ENCODE peak calls at places on chromosomes 13 and 19, in eight cellular contexts. L is heart left ventricle, A is PC-9, E is testis, Y is left ventricle myocardium inferior, W is AG04450, V is fibroblast of pulmonary artery, K is epithelial cell of proximal tubule. O is an unnamed sample.

GRCh38 chr19:19597809-19598306 is 20.6 kb downstream of the PBX4 start:
- DNase-seq in L (no peak), V (no peak), W (no peak), A (no peak), Y (no peak), E (no peak), K (no peak), O (no peak)

GRCh38 chr13:45909724-45910123 is 58.2 kb upstream of the SIAH3 start:
- DNase-seq in K (no peak), L (no peak), Y (no peak), E (no peak), W (no peak), V (no peak), A (no peak), O (no peak)

GRCh38 chr13:47508518-47509228 is 492.4 kb downstream of the SUCLA2 start:
- DNase-seq in W (no peak), V (no peak), A (no peak), Y (no peak), L (no peak), E (no peak), K (no peak), O (no peak)

GRCh38 chr13:113814435-113814821 is 49.4 kb downstream of the GAS6 start:
- DNase-seq in Y (no peak), L (no peak), W (no peak), A (peak), E (no peak), V (peak), K (no peak), O (no peak)

GRCh38 chr19:16920816-16921529 is 32.2 kb downstream of the F2RL3 start:
- DNase-seq in Y (no peak), E (no peak), A (peak), V (peak), W (peak), K (no peak), L (no peak), O (no peak)

GRCh38 chr13:106911602-106912001 is 343.7 kb upstream of the ARGLU1 start:
- DNase-seq in E (no peak), V (peak), W (no peak), Y (no peak), L (no peak), A (peak), K (no peak), O (no peak)

GRCh38 chr19:32691952-32692726 is 518 bp downstream of the NUDT19 start:
- DNase-seq in W (no peak), A (peak), L (peak), V (peak), E (peak), Y (peak), K (no peak), O (no peak)

GRCh38 chr19:47663435-47663910 is 49.7 kb upstream of the EHD2 start:
- DNase-seq in Y (no peak), K (peak), W (peak), E (no peak), L (no peak), A (peak), V (peak), O (peak)

GRCh38 chr19:14835011-14835410 is at the start of the genes OR7A5 and OR7C1:
- DNase-seq in Y (no peak), V (no peak), A (peak), W (no peak), K (no peak), E (no peak), L (no peak), O (no peak)

GRCh38 chr19:33721735-33722297 is 74.9 kb upstream of the KCTD15 start:
- DNase-seq in V (no peak), W (no peak), L (no peak), E (no peak), Y (no peak), K (no peak), A (no peak), O (no peak)

GRCh38 chr19:16673226-16673625 is 12.3 kb downstream of the TMEM38A start:
- DNase-seq in K (no peak), V (no peak), L (no peak), A (no peak), E (peak), Y (no peak), W (no peak), O (no peak)

GRCh38 chr19:17333611-17334413 is 843 bp downstream of the ANO8 start:
- DNase-seq in E (no peak), K (no peak), V (peak), Y (no peak), A (peak), L (no peak), W (peak), O (peak)

GRCh38 chr13:28754698-28755545 is 36.2 kb upstream of the SLC46A3 start:
- DNase-seq in L (peak), A (no peak), K (no peak), V (peak), Y (peak), W (no peak), E (no peak), O (no peak)

GRCh38 chr19:42487025-42487797 is 41.1 kb downstream of the CEACAM1 start:
- DNase-seq in E (peak), L (no peak), V (no peak), W (no peak), A (no peak), Y (no peak), K (no peak), O (no peak)

GRCh38 chr13:84366484-84366883 is 484.2 kb upstream of the SLITRK1 start:
- DNase-seq in W (no peak), L (no peak), Y (no peak), K (no peak), V (peak), E (no peak), A (no peak), O (no peak)

GRCh38 chr13:81318231-81319019 is 977.5 kb upstream of the SPRY2 start:
- DNase-seq in E (no peak), W (no peak), K (no peak), V (no peak), A (no peak), L (no peak), Y (no peak), O (no peak)

GRCh38 chr19:13978721-13979191 is 26.4 kb downstream of the DCAF15 start:
- DNase-seq in K (no peak), A (no peak), Y (no peak), L (no peak), W (no peak), V (no peak), E (no peak), O (no peak)

GRCh38 chr13:40060318-40061007 is 405.0 kb downstream of the COG6 start:
- DNase-seq in Y (peak), V (peak), A (no peak), W (no peak), E (peak), L (peak), K (no peak), O (no peak)

GRCh38 chr13:44819245-44819644 is 170.0 kb downstream of the NUFIP1 start:
- DNase-seq in V (peak), W (peak), L (no peak), A (peak), K (peak), E (no peak), Y (no peak), O (peak)

GRCh38 chr19:45130888-45131615 is 29.7 kb downstream of the NKPD1 start:
- DNase-seq in K (no peak), E (peak), L (no peak), A (peak), W (no peak), V (no peak), Y (no peak), O (no peak)

GRCh38 chr13:42474954-42475353 is 99.0 kb upstream of the TNFSF11 start:
- DNase-seq in L (no peak), E (no peak), Y (no peak), W (peak), A (no peak), V (peak), K (no peak), O (no peak)

GRCh38 chr13:39729161-39729560 is 73.7 kb downstream of the COG6 start:
- DNase-seq in L (no peak), V (peak), K (no peak), A (no peak), W (no peak), E (no peak), Y (no peak), O (no peak)

GRCh38 chr19:40908981-40909380 is 26.9 kb upstream of the CYP2A7 start:
- DNase-seq in E (no peak), Y (no peak), K (no peak), V (no peak), A (no peak), W (no peak), L (no peak), O (no peak)

GRCh38 chr19:12647490-12648071 is 19.0 kb downstream of the MAN2B1 start:
- DNase-seq in A (peak), L (peak), E (peak), K (no peak), V (peak), Y (no peak), W (no peak), O (no peak)

GRCh38 chr19:42313096-42313839 is at the start of gene TMEM145:
- DNase-seq in Y (no peak), A (no peak), V (peak), E (peak), L (no peak), K (no peak), W (no peak), O (no peak)

GRCh38 chr13:53784331-53784730 is 755.7 kb downstream of the OLFM4 start:
- DNase-seq in V (no peak), Y (no peak), K (no peak), E (no peak), L (no peak), W (no peak), A (no peak), O (no peak)

GRCh38 chr19:6925801-6926751 is 38.7 kb downstream of the ADGRE1 start:
- DNase-seq in K (no peak), E (no peak), V (no peak), A (no peak), W (no peak), Y (no peak), L (no peak), O (no peak)

GRCh38 chr13:47548294-47548825 is 452.7 kb downstream of the SUCLA2 start:
- DNase-seq in Y (no peak), K (no peak), E (no peak), L (no peak), V (no peak), W (no peak), A (no peak), O (no peak)

GRCh38 chr19:2602391-2603181 is 99.9 kb downstream of the GNG7 start:
- DNase-seq in K (no peak), V (peak), W (peak), E (peak), L (peak), Y (peak), A (peak), O (peak)

GRCh38 chr13:23760000-23760399 is 129.2 kb downstream of the MIPEP start:
- DNase-seq in K (no peak), E (no peak), L (no peak), V (no peak), Y (peak), W (no peak), A (no peak), O (no peak)

GRCh38 chr13:110015253-110015652 is 228.9 kb upstream of the IRS2 start:
- DNase-seq in L (no peak), K (no peak), Y (peak), V (peak), A (no peak), W (no peak), E (no peak), O (no peak)

GRCh38 chr13:94272038-94272437 is 207.4 kb downstream of the DCT start:
- DNase-seq in Y (no peak), L (no peak), W (peak), A (no peak), E (no peak), V (no peak), K (peak), O (no peak)

GRCh38 chr19:35045667-35046300 is 4.3 kb downstream of the HPN start:
- DNase-seq in Y (no peak), K (no peak), V (peak), L (no peak), W (no peak), E (no peak), A (peak), O (peak)

GRCh38 chr13:109748677-109749076 is 37.7 kb downstream of the IRS2 start:
- DNase-seq in A (no peak), V (no peak), K (no peak), W (no peak), E (no peak), Y (no peak), L (no peak), O (no peak)

GRCh38 chr19:6464070-6464873 is at the start of gene CRB3:
- DNase-seq in E (peak), W (no peak), L (no peak), V (no peak), A (peak), K (no peak), Y (no peak), O (no peak)

DNA sequence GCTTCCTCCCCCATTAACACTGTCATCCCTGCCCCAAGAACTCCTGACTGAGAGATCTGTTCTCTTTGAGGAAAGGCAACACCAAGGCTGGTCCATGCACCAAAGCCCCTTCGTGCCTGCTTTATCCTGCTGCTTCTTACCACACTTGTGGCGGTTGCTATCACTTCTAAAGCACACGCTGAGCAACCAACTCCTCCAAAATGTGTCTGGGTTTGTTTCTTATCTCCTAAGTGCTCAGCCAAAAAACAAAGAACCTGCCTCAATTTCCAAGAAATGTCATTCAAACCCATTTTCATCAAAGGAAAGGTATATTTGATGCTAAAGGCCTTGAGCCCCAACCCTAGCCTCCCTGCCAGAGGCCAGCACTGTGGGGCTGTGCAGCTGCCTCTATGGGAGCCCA is 14.6 kb downstream of the ATP7B start:
- DNase-seq in V (no peak), W (no peak), A (no peak), K (no peak), Y (no peak), E (no peak), L (no peak), O (no peak)
- TF ChIP-seq CTCF in V (no peak), W (no peak), A (no peak), K (no peak), Y (no peak), E (no peak), L (no peak), O (no peak)

DNA sequence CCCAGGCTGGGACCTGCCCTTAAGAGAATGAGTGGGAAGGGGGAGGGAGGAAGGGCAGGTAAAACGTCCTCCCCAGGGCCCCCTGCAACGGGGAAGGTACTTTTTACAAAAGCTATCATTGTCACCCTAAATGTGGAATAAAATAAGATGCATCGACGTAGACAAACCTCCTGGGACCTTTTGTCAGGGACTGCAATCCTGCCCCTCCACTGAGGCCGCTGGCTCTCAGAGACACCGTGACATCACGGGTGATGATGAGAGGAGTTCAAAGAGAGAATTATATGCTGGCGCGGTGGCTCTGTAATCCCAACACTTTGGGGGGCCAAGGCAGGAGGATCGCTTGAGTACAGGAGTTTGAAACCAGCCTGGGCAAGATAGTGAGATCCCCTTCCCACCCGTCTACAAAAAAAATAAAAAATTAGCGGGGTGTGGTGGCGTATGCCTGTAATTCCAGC is 1.8 kb upstream of the MYBPC2 start:
- DNase-seq in A (no peak), L (no peak), E (no peak), K (no peak), Y (no peak), W (no peak), V (no peak), O (no peak)
- H3K4me3 ChIP-seq in A (peak), L (peak), E (peak), K (peak), Y (peak), W (no peak), V (peak), O (no peak)

GRCh38 chr13:26500618-26501320 is 56.7 kb upstream of the WASF3 start:
- DNase-seq in K (no peak), W (no peak), V (no peak), E (no peak), A (no peak), Y (no peak), L (no peak), O (no peak)

GRCh38 chr13:26508885-26509284 is 48.6 kb upstream of the WASF3 start:
- DNase-seq in E (no peak), L (peak), Y (peak), K (no peak), W (peak), A (peak), V (peak), O (no peak)

GRCh38 chr13:26502826-26503225 is 54.7 kb upstream of the WASF3 start:
- DNase-seq in L (peak), E (peak), W (peak), Y (no peak), K (no peak), A (no peak), V (peak), O (peak)

GRCh38 chr13:26499209-26499601 is 58.3 kb upstream of the WASF3 start:
- DNase-seq in E (no peak), A (peak), L (no peak), V (no peak), Y (no peak), W (no peak), K (no peak), O (no peak)

DNA sequence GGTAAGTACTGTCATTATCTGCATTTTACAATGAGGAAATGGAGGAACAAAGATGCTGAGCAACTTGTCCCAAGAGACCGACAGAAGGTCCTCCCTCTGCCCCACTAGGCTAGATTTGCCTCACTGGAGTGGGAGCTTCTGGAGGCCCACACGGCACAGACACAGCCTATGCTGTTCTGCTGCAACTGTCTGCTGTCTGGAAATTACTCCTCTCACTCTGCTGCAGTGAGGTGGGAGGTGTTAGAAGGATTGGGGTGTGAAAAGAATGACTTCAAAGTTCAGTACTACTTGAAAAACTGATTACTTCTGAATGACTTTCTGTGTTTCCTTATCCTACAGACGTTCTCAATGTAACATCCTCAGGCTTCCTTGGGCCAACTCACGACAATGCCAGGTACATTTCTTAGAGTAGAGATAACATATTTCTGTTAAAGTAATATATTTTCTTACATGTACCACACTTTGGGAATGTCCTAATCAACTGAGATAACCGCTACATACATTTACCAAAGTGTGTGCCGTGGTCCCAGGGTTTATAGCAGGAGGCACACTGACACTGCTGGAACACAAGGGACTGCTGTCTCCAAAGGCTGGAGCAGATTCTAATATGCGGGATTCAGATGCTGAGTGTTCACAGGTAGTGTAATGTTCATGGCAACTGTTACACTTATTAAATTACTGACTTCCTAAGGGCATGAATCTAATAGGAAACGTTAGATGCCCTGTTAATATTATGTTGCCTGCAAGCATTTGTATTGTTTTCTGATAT is 53.5 kb upstream of the WASF3 start:
- DNase-seq in Y (no peak), A (no peak), L (no peak), W (no peak), K (no peak), V (no peak), E (peak), O (no peak)
- TF ChIP-seq CTCF in Y (no peak), A (no peak), L (no peak), W (no peak), K (no peak), V (no peak), E (no peak), O (no peak)

DNA sequence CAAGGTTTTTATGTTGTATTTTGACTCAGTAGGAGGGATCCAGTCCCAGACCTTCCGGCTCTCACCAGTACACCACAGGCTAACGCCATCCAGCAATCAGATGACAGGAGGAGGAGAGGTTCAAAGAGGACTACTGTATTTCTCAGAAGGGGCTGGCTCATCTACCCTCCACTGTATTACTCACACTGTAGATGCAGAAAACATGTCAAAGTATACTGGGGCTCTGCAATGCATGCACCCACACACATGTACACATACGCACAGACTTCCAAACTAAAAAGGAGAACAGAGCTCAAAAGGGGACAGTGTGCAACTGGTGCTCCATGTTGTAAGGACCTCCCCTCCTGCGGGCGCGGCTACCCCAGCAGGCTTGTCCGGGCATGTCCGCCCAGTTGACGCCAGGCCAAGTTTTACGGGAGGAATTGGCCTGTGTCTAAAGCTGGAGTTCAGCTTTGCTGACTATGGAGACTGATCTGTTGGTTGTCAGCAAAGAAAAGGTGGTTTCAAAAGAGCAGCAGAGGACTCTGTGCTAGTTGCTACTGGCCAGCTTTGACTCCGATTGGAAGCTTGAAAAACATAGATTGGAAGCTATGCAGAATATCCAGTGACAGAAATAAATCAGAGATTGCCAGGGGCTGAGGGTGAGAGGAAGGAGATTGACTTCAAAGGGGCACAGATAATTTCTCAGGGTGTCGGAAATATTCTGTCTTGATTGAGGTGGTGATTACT is 314.2 kb downstream of the DLEU7 start:
- DNase-seq in E (peak), A (no peak), L (peak), K (peak), Y (peak), W (peak), V (peak), O (no peak)
- H3K4me3 ChIP-seq in E (no peak), A (no peak), L (peak), K (peak), Y (peak), W (peak), V (no peak), O (no peak)

GRCh38 chr13:32284927-32285632 is 30.1 kb downstream of the ZAR1L start:
- DNase-seq in L (peak), K (peak), A (no peak), Y (no peak), W (no peak), V (peak), E (peak), O (no peak)
- TF ChIP-seq CTCF in L (no peak), K (no peak), A (no peak), Y (no peak), W (no peak), V (no peak), E (no peak), O (no peak)

GRCh38 chr19:1239796-1240737 is 1.5 kb upstream of the ATP5F1D start:
- DNase-seq in E (peak), L (peak), V (peak), Y (peak), W (peak), A (peak), K (no peak), O (no peak)
- H3K4me3 ChIP-seq in E (peak), L (peak), V (peak), Y (peak), W (peak), A (peak), K (peak), O (peak)

O was measured in HFF-Myc.